ENCODE peak calls at places on chromosomes 5 and 9, in six cellular contexts. A is pancreas, T is neural progenitor cell, U is AML-193, K is NCI-H460, J is NCI-H1092 treated with DMSO at 0.1 percent for 48 hours. N is an unnamed sample.

GRCh38 chr9:113528088-113528487 is 64.6 kb downstream of the RGS3 start:
- DNase-seq in T (no peak), K (no peak), J (no peak), A (no peak), U (no peak), N (no peak)

GRCh38 chr5:55597014-55597981 is 62.5 kb upstream of the PLPP1 start:
- DNase-seq in T (no peak), J (no peak), U (no peak), K (peak), A (peak), N (no peak)

GRCh38 chr5:75023368-75024159 is 28.8 kb downstream of the GCNT4 start:
- DNase-seq in K (no peak), J (no peak), A (no peak), U (no peak), T (no peak), N (no peak)

GRCh38 chr5:80195837-80196400 is 59.9 kb downstream of the SERINC5 start:
- DNase-seq in J (no peak), T (no peak), K (no peak), A (no peak), U (no peak), N (no peak)

GRCh38 chr9:87422999-87423398 is 74.7 kb upstream of the DAPK1 start:
- DNase-seq in A (no peak), K (no peak), T (no peak), U (no peak), J (no peak), N (no peak)

GRCh38 chr5:175032741-175033151 is 308.4 kb downstream of the MSX2 start:
- DNase-seq in U (no peak), T (no peak), K (no peak), J (no peak), A (no peak), N (no peak)

GRCh38 chr9:92501671-92502393 is 19.5 kb upstream of the ASPN start:
- DNase-seq in J (peak), U (peak), T (peak), K (peak), A (no peak), N (no peak)

GRCh38 chr9:122223435-122223834 is 5.3 kb downstream of the LHX6 start:
- DNase-seq in K (no peak), T (no peak), A (no peak), J (no peak), U (no peak), N (no peak)

GRCh38 chr9:92614123-92614510 is 55.8 kb downstream of the IPPK start:
- DNase-seq in K (no peak), U (no peak), A (no peak), T (no peak), J (no peak), N (no peak)

GRCh38 chr9:94874316-94874715 is 147.8 kb downstream of the AOPEP start:
- DNase-seq in A (no peak), J (no peak), U (no peak), T (no peak), K (no peak), N (no peak)

GRCh38 chr5:149424371-149425315 is 45.6 kb upstream of the IL17B start:
- DNase-seq in A (no peak), K (no peak), U (no peak), T (no peak), J (no peak), N (no peak)

GRCh38 chr9:86525182-86525581 is 171.0 kb upstream of the TUT7 start:
- DNase-seq in J (no peak), T (no peak), K (no peak), A (no peak), U (no peak), N (no peak)

GRCh38 chr5:154478224-154478565 is at the start of gene HAND1:
- DNase-seq in T (peak), J (peak), U (no peak), A (peak), K (peak), N (no peak)

GRCh38 chr5:150945947-150946346 is 41.2 kb upstream of the ZNF300 start:
- DNase-seq in A (no peak), T (no peak), U (no peak), J (no peak), K (no peak), N (no peak)

GRCh38 chr9:35748858-35749514 is at the start of the genes GBA2 and RGP1:
- DNase-seq in J (peak), A (peak), T (peak), U (peak), K (peak), N (peak)

GRCh38 chr9:121169094-121169601 is 32.5 kb downstream of the RAB14 start:
- DNase-seq in T (no peak), K (no peak), J (no peak), A (no peak), U (no peak), N (no peak)

GRCh38 chr9:130669965-130670364 is 5.6 kb downstream of the PRDM12 start:
- DNase-seq in U (no peak), A (no peak), J (no peak), K (no peak), T (no peak), N (no peak)

GRCh38 chr9:133693116-133693515 is 45.0 kb downstream of the SARDH start:
- DNase-seq in U (no peak), A (no peak), T (no peak), K (no peak), J (no peak), N (no peak)

GRCh38 chr9:34985311-34985899 is 4.1 kb upstream of the DNAJB5 start:
- DNase-seq in A (no peak), J (peak), K (peak), T (peak), U (peak), N (peak)

GRCh38 chr9:68551191-68551590 is 10.5 kb upstream of the TMEM252 start:
- DNase-seq in J (no peak), A (no peak), K (no peak), T (no peak), U (no peak), N (no peak)

GRCh38 chr5:95284512-95285405 is at the start of gene MCTP1:
- DNase-seq in T (peak), J (peak), K (peak), A (peak), U (peak), N (peak)

GRCh38 chr5:74541381-74541781 is 99.1 kb downstream of the ENC1 start:
- DNase-seq in T (no peak), K (no peak), A (no peak), J (no peak), U (no peak), N (no peak)

GRCh38 chr5:92945630-92946097 is 635.4 kb downstream of the NR2F1-AS1 start:
- DNase-seq in A (no peak), J (no peak), T (peak), U (no peak), K (no peak), N (no peak)

GRCh38 chr9:84875193-84875592 is 205.7 kb downstream of the NTRK2 start:
- DNase-seq in A (no peak), J (no peak), K (no peak), T (no peak), U (no peak), N (no peak)

GRCh38 chr5:163104496-163104895 is 332.9 kb upstream of the CCNG1 start:
- DNase-seq in T (peak), J (no peak), U (no peak), K (no peak), A (no peak), N (no peak)

GRCh38 chr9:90142580-90142979 is 500.0 kb downstream of the DIRAS2 start:
- DNase-seq in K (peak), J (peak), U (peak), A (peak), T (peak), N (no peak)

GRCh38 chr5:21823076-21823574 is 1030.0 kb downstream of the CDH12 start:
- DNase-seq in U (no peak), K (no peak), T (no peak), A (no peak), J (no peak), N (no peak)

GRCh38 chr9:137117269-137117731 is 2.8 kb upstream of the DPP7 start:
- DNase-seq in U (no peak), K (no peak), A (no peak), J (no peak), T (no peak), N (no peak)

GRCh38 chr9:120892748-120893584 is 16.0 kb upstream of the PHF19 start:
- DNase-seq in U (peak), T (no peak), A (no peak), J (peak), K (no peak), N (peak)

GRCh38 chr5:67510204-67510603 is 313.6 kb upstream of the CD180 start:
- DNase-seq in K (no peak), A (no peak), U (no peak), T (no peak), J (no peak), N (no peak)

GRCh38 chr5:7578056-7578455 is 182.1 kb downstream of the ADCY2 start:
- DNase-seq in U (no peak), J (no peak), T (no peak), K (no peak), A (no peak), N (no peak)

GRCh38 chr9:109253637-109254284 is 67.1 kb downstream of the EPB41L4B start:
- DNase-seq in K (no peak), U (no peak), J (peak), T (no peak), A (peak), N (no peak)

N was measured in GDM1.